ENCODE peak calls at places on chromosomes 4 and X, in ten cellular contexts. S is NCI-H1417; U is iris pigment epithelial cell; J is D341Med; I is NCI-H1930; K is stromal cell of bone marrow; Y is cerebellar nuclear complex; L is activated T-cell treated with anti-CD3 and anti-CD28 coated beads, Interleukin-2, amount 50 U/mL, for 24 hours; R is left cardiac atrium; X is mammary epithelial cell. D is an unnamed sample.

GRCh38 chr4:72505314-72505744 is 63.7 kb downstream of the ADAMTS3 start:
- DNase-seq in J (peak), S (peak), K (peak), Y (no peak), I (peak), U (peak), X (peak), R (peak), L (no peak), D (peak)

GRCh38 chrX:18886344-18887161 is 97.4 kb downstream of the PHKA2 start:
- DNase-seq in I (no peak), X (peak), Y (peak), L (peak), R (peak), J (peak), U (peak), S (peak), K (peak), D (peak)

GRCh38 chr4:47882228-47882627 is 32.2 kb downstream of the NFXL1 start:
- DNase-seq in L (no peak), X (no peak), S (no peak), U (peak), Y (no peak), R (no peak), K (no peak), J (no peak), I (no peak), D (no peak)

GRCh38 chr4:74531952-74532794 is 87.2 kb downstream of the AREG start:
- DNase-seq in Y (no peak), L (no peak), I (peak), S (peak), J (peak), R (no peak), X (peak), U (peak), K (peak), D (peak)

GRCh38 chr4:88029556-88029955 is 22.1 kb downstream of the PKD2 start:
- DNase-seq in L (no peak), I (no peak), J (no peak), K (no peak), R (no peak), U (no peak), S (no peak), X (no peak), Y (no peak), D (no peak)

GRCh38 chr4:19239565-19239964 is 1012.1 kb upstream of the SLIT2 start:
- DNase-seq in L (no peak), Y (no peak), S (no peak), R (no peak), K (peak), X (peak), U (peak), J (no peak), I (no peak), D (no peak)

GRCh38 chrX:19798423-19798822 is 89.0 kb downstream of the SH3KBP1 start:
- DNase-seq in I (no peak), L (peak), K (no peak), U (no peak), S (no peak), R (no peak), J (no peak), X (peak), Y (no peak), D (no peak)

GRCh38 chr4:153651041-153651960 is 32.8 kb upstream of the TLR2 start:
- DNase-seq in R (peak), K (no peak), L (peak), J (peak), X (peak), S (no peak), I (no peak), U (no peak), Y (no peak), D (peak)

GRCh38 chr4:173488656-173489055 is 41.4 kb downstream of the HAND2 start:
- DNase-seq in U (no peak), K (peak), R (no peak), X (no peak), J (no peak), Y (no peak), I (no peak), S (no peak), L (no peak), D (no peak)

GRCh38 chr4:2787230-2788100 is 5.4 kb upstream of the SH3BP2 start:
- DNase-seq in Y (no peak), R (peak), K (no peak), J (no peak), S (no peak), U (no peak), X (no peak), L (peak), I (no peak), D (no peak)

GRCh38 chr4:127204326-127204725 is 428.4 kb upstream of the INTU start:
- DNase-seq in L (no peak), K (no peak), U (no peak), Y (no peak), R (no peak), J (no peak), S (no peak), X (no peak), I (no peak), D (no peak)

GRCh38 chr4:82661601-82662000 is 99.8 kb upstream of the TMEM150C start:
- DNase-seq in J (no peak), R (no peak), X (no peak), K (no peak), L (no peak), U (no peak), Y (no peak), S (peak), I (peak), D (no peak)

GRCh38 chr4:7320413-7320812 is 114.3 kb downstream of the PSAPL1 start:
- DNase-seq in L (no peak), K (no peak), Y (no peak), J (no peak), S (peak), I (no peak), U (no peak), X (no peak), R (no peak), D (peak)

GRCh38 chrX:155112171-155112570 is 40.9 kb downstream of the BRCC3 start:
- DNase-seq in K (no peak), J (no peak), S (no peak), U (peak), X (peak), L (no peak), Y (no peak), R (no peak), I (no peak), D (no peak)

GRCh38 chrX:154799554-154800348 is 5.5 kb downstream of the MPP1 start:
- DNase-seq in Y (no peak), R (peak), J (no peak), K (no peak), U (peak), I (peak), S (peak), L (no peak), X (no peak), D (peak)